ENCODE peak calls at places on chromosomes 4 and X, in ten cellular contexts. I is PC-3, W is HCT116, Y is fibroblast of lung, Q is keratinocyte, N is Karpas-422, O is neural progenitor cell, U is SK-N-SH, A is H9, R is GM12878. P is an unnamed sample.

GRCh38 chr4:128565565-128566186 is 243.8 kb upstream of the JADE1 start:
- DNase-seq in I (peak; percentile 46), W (peak; percentile 46), Y (no peak), Q (no peak), N (peak; percentile 79), O (peak; percentile 79), U (peak; percentile 42), A (peak; percentile 83), R (no peak), P (no peak)

GRCh38 chr4:78551420-78552351 is at the start of gene ANXA3:
- DNase-seq in I (peak; percentile 74), W (no peak), Y (peak; percentile 46), Q (no peak), N (no peak), O (peak; percentile 58), U (peak; percentile 72), A (peak; percentile 76), R (no peak), P (peak; percentile 70)

GRCh38 chrX:71236858-71237257 is 13.8 kb downstream of the GJB1 start:
- DNase-seq in I (no peak), W (no peak), Y (no peak), Q (no peak), N (no peak), O (no peak), U (no peak), A (no peak), R (no peak), P (no peak)

GRCh38 chr4:149145803-149146202 is 669.8 kb downstream of the IQCM start:
- DNase-seq in I (peak; percentile 26), W (no peak), Y (peak; percentile 67), Q (no peak), N (no peak), O (no peak), U (no peak), A (no peak), R (no peak), P (no peak)

GRCh38 chrX:134604701-134605271 is 53.5 kb downstream of the PLAC1 start:
- DNase-seq in I (peak; percentile 51), W (peak; percentile 43), Y (peak; percentile 39), Q (no peak), N (no peak), O (no peak), U (no peak), A (no peak), R (no peak), P (peak; percentile 38)

GRCh38 chr4:47930971-47931804 is 16.8 kb upstream of the NFXL1 start:
- DNase-seq in I (peak; percentile 55), W (no peak), Y (peak; percentile 84), Q (no peak), N (no peak), O (no peak), U (peak; percentile 26), A (no peak), R (no peak), P (peak; percentile 46)

GRCh38 chr4:17068885-17069284 is 170.4 kb upstream of the LDB2 start:
- DNase-seq in I (no peak), W (no peak), Y (no peak), Q (no peak), N (no peak), O (no peak), U (no peak), A (no peak), R (no peak), P (no peak)

GRCh38 chrX:16462912-16463311 is 187.0 kb upstream of the S100G start:
- DNase-seq in I (no peak), W (no peak), Y (peak; percentile 82), Q (no peak), N (no peak), O (no peak), U (no peak), A (no peak), R (no peak), P (no peak)

GRCh38 chrX:9133426-9133825 is 99.5 kb upstream of the FAM9B start:
- DNase-seq in I (peak; percentile 42), W (no peak), Y (peak; percentile 73), Q (no peak), N (no peak), O (no peak), U (no peak), A (no peak), R (no peak), P (no peak)

GRCh38 chr4:24174622-24175021 is 284.8 kb upstream of the PPARGC1A start:
- DNase-seq in I (no peak), W (no peak), Y (peak; percentile 43), Q (peak; percentile 26), N (no peak), O (no peak), U (no peak), A (no peak), R (no peak), P (no peak)

GRCh38 chr4:162061214-162061613 is 102.6 kb downstream of the FSTL5 start:
- DNase-seq in I (no peak), W (peak; percentile 32), Y (peak; percentile 66), Q (no peak), N (no peak), O (peak; percentile 36), U (no peak), A (peak; percentile 34), R (no peak), P (peak; percentile 8)

GRCh38 chr4:126777649-126778048 is 855.1 kb upstream of the INTU start:
- DNase-seq in I (no peak), W (no peak), Y (peak; percentile 87), Q (no peak), N (no peak), O (no peak), U (no peak), A (no peak), R (no peak), P (peak; percentile 25)

GRCh38 chr4:126779001-126779400 is 853.8 kb upstream of the INTU start:
- DNase-seq in I (no peak), W (no peak), Y (no peak), Q (no peak), N (no peak), O (no peak), U (no peak), A (no peak), R (no peak), P (no peak)

GRCh38 chr4:126779446-126780166 is 853.2 kb upstream of the INTU start:
- DNase-seq in I (no peak), W (no peak), Y (no peak), Q (no peak), N (no peak), O (no peak), U (no peak), A (no peak), R (no peak), P (no peak)

GRCh38 chr4:126776361-126776760 is 856.4 kb upstream of the INTU start:
- DNase-seq in I (no peak), W (no peak), Y (no peak), Q (no peak), N (no peak), O (no peak), U (no peak), A (no peak), R (no peak), P (no peak)

GRCh38 chr4:126778348-126778747 is 854.4 kb upstream of the INTU start:
- DNase-seq in I (peak; percentile 30), W (peak; percentile 10), Y (peak; percentile 88), Q (no peak), N (no peak), O (no peak), U (no peak), A (no peak), R (no peak), P (peak; percentile 60)
- H3K9ac ChIP-seq in I (no peak overlapping the region), W (no peak overlapping the region), Y (no peak overlapping the region), Q (peak overlapping the region; percentile 50), N (no peak overlapping the region), O (no peak overlapping the region), U (no peak overlapping the region), A (no peak overlapping the region), R (no peak overlapping the region), P (no peak overlapping the region)

GRCh38 chrX:119502727-119503483 is 34.7 kb downstream of the SLC25A5 start:
- DNase-seq in I (peak; percentile 86), W (no peak), Y (peak; percentile 60), Q (no peak), N (no peak), O (no peak), U (no peak), A (peak; percentile 32), R (no peak), P (peak; percentile 74)

GRCh38 chrX:119505945-119506344 is 37.7 kb downstream of the SLC25A5 start:
- DNase-seq in I (no peak), W (no peak), Y (no peak), Q (no peak), N (no peak), O (no peak), U (no peak), A (no peak), R (no peak), P (no peak)

GRCh38 chrX:119501511-119502148 is 33.4 kb downstream of the SLC25A5 start:
- DNase-seq in I (peak; percentile 47), W (no peak), Y (no peak), Q (no peak), N (no peak), O (no peak), U (no peak), A (no peak), R (no peak), P (no peak)

GRCh38 chrX:119500061-119500800 is 32.0 kb downstream of the SLC25A5 start:
- DNase-seq in I (no peak), W (no peak), Y (no peak), Q (no peak), N (no peak), O (no peak), U (no peak), A (no peak), R (no peak), P (no peak)

GRCh38 chrX:119503484-119503861 is 35.2 kb downstream of the SLC25A5 start:
- DNase-seq in I (peak; percentile 93), W (no peak), Y (peak; percentile 89), Q (no peak), N (no peak), O (no peak), U (no peak), A (no peak), R (no peak), P (peak; percentile 68)
- H3K4me2 ChIP-seq in I (peak overlapping the region; percentile 85), W (peak overlapping the region; percentile 72), Y (no peak overlapping the region), Q (peak overlapping the region; percentile 66), N (no peak overlapping the region), O (no peak overlapping the region), U (peak overlapping the region; percentile 56), A (no peak overlapping the region), R (no peak overlapping the region), P (peak overlapping the region; percentile 40)

GRCh38 chrX:153952373-153953026 is 8.1 kb upstream of the RENBP start:
- DNase-seq in I (no peak), W (no peak), Y (no peak), Q (no peak), N (no peak), O (no peak), U (no peak), A (no peak), R (no peak), P (no peak)
- H3K9ac ChIP-seq in I (no peak overlapping the region), W (no peak overlapping the region), Y (no peak overlapping the region), Q (no peak overlapping the region), N (no peak overlapping the region), O (no peak overlapping the region), U (no peak overlapping the region), A (no peak overlapping the region), R (no peak overlapping the region), P (no peak overlapping the region)

GRCh38 chrX:64437665-64438064 is 42.4 kb upstream of the MTMR8 start:
- DNase-seq in I (no peak), W (no peak), Y (no peak), Q (no peak), N (no peak), O (no peak), U (no peak), A (no peak), R (no peak), P (no peak)

GRCh38 chrX:64439551-64439950 is 44.3 kb upstream of the MTMR8 start:
- DNase-seq in I (no peak), W (no peak), Y (no peak), Q (no peak), N (no peak), O (no peak), U (no peak), A (no peak), R (no peak), P (no peak)
- H3K4me2 ChIP-seq in I (no peak overlapping the region), W (no peak overlapping the region), Y (no peak overlapping the region), Q (no peak overlapping the region), N (no peak overlapping the region), O (no peak overlapping the region), U (no peak overlapping the region), A (no peak overlapping the region), R (no peak overlapping the region), P (no peak overlapping the region)

P was measured in mammary epithelial cell.